ENCODE peak calls at places on chromosomes 6 and 20, in seven cellular contexts. One of them, this sample, is unnamed.

GRCh38 chr20:31661625-31662371 is 24.1 kb downstream of the COX4I2 start:
- DNase-seq in adrenal gland: peak
- DNase-seq in A549: peak
- DNase-seq in mucosa of gallbladder: peak
- DNase-seq in DMS153: peak
- DNase-seq in neural progenitor cell: peak
- DNase-seq in myocyte: peak
- DNase-seq in this sample: peak

GRCh38 chr6:158911746-158912158 is 88.2 kb downstream of the RSPH3 start:
- DNase-seq in A549: no peak
- DNase-seq in mucosa of gallbladder: no peak
- DNase-seq in adrenal gland: no peak
- DNase-seq in DMS153: peak
- DNase-seq in neural progenitor cell: no peak
- DNase-seq in myocyte: no peak
- DNase-seq in this sample: no peak

GRCh38 chr6:45737331-45738056 is 278.2 kb downstream of the CLIC5 start:
- DNase-seq in myocyte: no peak
- DNase-seq in mucosa of gallbladder: no peak
- DNase-seq in adrenal gland: no peak
- DNase-seq in DMS153: no peak
- DNase-seq in A549: no peak
- DNase-seq in neural progenitor cell: no peak
- DNase-seq in this sample: peak

GRCh38 chr20:61661583-61661982 is 404.1 kb downstream of the TAF4 start:
- DNase-seq in mucosa of gallbladder: no peak
- DNase-seq in neural progenitor cell: no peak
- DNase-seq in myocyte: no peak
- DNase-seq in A549: no peak
- DNase-seq in DMS153: no peak
- DNase-seq in adrenal gland: no peak
- DNase-seq in this sample: no peak

GRCh38 chr20:24376523-24377085 is 92.8 kb upstream of the SYNDIG1 start:
- DNase-seq in mucosa of gallbladder: no peak
- DNase-seq in A549: peak
- DNase-seq in myocyte: no peak
- DNase-seq in adrenal gland: no peak
- DNase-seq in neural progenitor cell: no peak
- DNase-seq in DMS153: no peak
- DNase-seq in this sample: no peak

GRCh38 chr6:150573041-150573681 is 26.5 kb upstream of the PLEKHG1 start:
- DNase-seq in adrenal gland: peak
- DNase-seq in A549: no peak
- DNase-seq in neural progenitor cell: peak
- DNase-seq in myocyte: no peak
- DNase-seq in DMS153: no peak
- DNase-seq in mucosa of gallbladder: no peak
- DNase-seq in this sample: no peak

GRCh38 chr6:3579652-3580051 is 122.8 kb upstream of the SLC22A23 start:
- DNase-seq in A549: no peak
- DNase-seq in myocyte: no peak
- DNase-seq in adrenal gland: no peak
- DNase-seq in DMS153: no peak
- DNase-seq in mucosa of gallbladder: no peak
- DNase-seq in neural progenitor cell: peak
- DNase-seq in this sample: no peak

GRCh38 chr6:125584468-125584939 is 164.9 kb upstream of the HEY2 start:
- DNase-seq in mucosa of gallbladder: no peak
- DNase-seq in DMS153: peak
- DNase-seq in neural progenitor cell: peak
- DNase-seq in A549: peak
- DNase-seq in myocyte: peak
- DNase-seq in adrenal gland: peak
- DNase-seq in this sample: no peak

GRCh38 chr6:149723771-149724417 is 6.0 kb upstream of the LATS1 start:
- DNase-seq in A549: peak
- DNase-seq in DMS153: peak
- DNase-seq in myocyte: peak
- DNase-seq in neural progenitor cell: peak
- DNase-seq in adrenal gland: peak
- DNase-seq in mucosa of gallbladder: peak
- DNase-seq in this sample: peak